ENCODE peak calls at places on chromosome 1, in eight cellular contexts. One of them, this sample, is unnamed.

GRCh38 chr1:111504097-111504496 is 664 bp upstream of the ADORA3 start:
- DNase-seq in NCI-H2081: no peak
- DNase-seq in substantia nigra: no peak
- DNase-seq in posterior cingulate gyrus: no peak
- DNase-seq in suprapubic skin: no peak
- DNase-seq in psoas muscle: no peak
- DNase-seq in CD8-positive, alpha-beta T cell: no peak
- DNase-seq in neural crest cell: no peak
- DNase-seq in this sample: no peak

GRCh38 chr1:15802234-15802965 is 5.0 kb downstream of the UQCRHL start:
- DNase-seq in posterior cingulate gyrus: no peak
- DNase-seq in neural crest cell: no peak
- DNase-seq in suprapubic skin: no peak
- DNase-seq in NCI-H2081: no peak
- DNase-seq in psoas muscle: no peak
- DNase-seq in CD8-positive, alpha-beta T cell: no peak
- DNase-seq in substantia nigra: no peak
- DNase-seq in this sample: no peak

GRCh38 chr1:115156826-115157468 is 67.6 kb upstream of the TSPAN2 start:
- DNase-seq in suprapubic skin: no peak
- DNase-seq in NCI-H2081: no peak
- DNase-seq in neural crest cell: no peak
- DNase-seq in psoas muscle: no peak
- DNase-seq in CD8-positive, alpha-beta T cell: no peak
- DNase-seq in posterior cingulate gyrus: no peak
- DNase-seq in substantia nigra: no peak
- DNase-seq in this sample: no peak

GRCh38 chr1:25971044-25971881 is 26.6 kb downstream of the PAFAH2 start:
- DNase-seq in substantia nigra: no peak
- DNase-seq in CD8-positive, alpha-beta T cell: no peak
- DNase-seq in posterior cingulate gyrus: no peak
- DNase-seq in psoas muscle: no peak
- DNase-seq in neural crest cell: no peak
- DNase-seq in NCI-H2081: no peak
- DNase-seq in suprapubic skin: no peak
- DNase-seq in this sample: no peak

GRCh38 chr1:203130358-203130992 is 2.9 kb downstream of the ADORA1 start:
- DNase-seq in substantia nigra: no peak
- DNase-seq in NCI-H2081: peak; percentile 24
- DNase-seq in suprapubic skin: peak; percentile 52
- DNase-seq in psoas muscle: no peak
- DNase-seq in posterior cingulate gyrus: no peak
- DNase-seq in neural crest cell: no peak
- DNase-seq in CD8-positive, alpha-beta T cell: no peak
- DNase-seq in this sample: no peak

GRCh38 chr1:47229031-47229831 is 2.8 kb downstream of the TAL1 start:
- DNase-seq in NCI-H2081: no peak
- DNase-seq in substantia nigra: no peak
- DNase-seq in neural crest cell: no peak
- DNase-seq in psoas muscle: no peak
- DNase-seq in posterior cingulate gyrus: no peak
- DNase-seq in suprapubic skin: no peak
- DNase-seq in CD8-positive, alpha-beta T cell: no peak
- DNase-seq in this sample: no peak

GRCh38 chr1:31828926-31829690 is 13.3 kb upstream of the SPOCD1 start:
- DNase-seq in suprapubic skin: peak; percentile 49
- DNase-seq in NCI-H2081: no peak
- DNase-seq in substantia nigra: no peak
- DNase-seq in neural crest cell: no peak
- DNase-seq in posterior cingulate gyrus: no peak
- DNase-seq in CD8-positive, alpha-beta T cell: no peak
- DNase-seq in psoas muscle: no peak
- DNase-seq in this sample: no peak

GRCh38 chr1:58874757-58875755 is 91.2 kb upstream of the JUN start:
- DNase-seq in neural crest cell: peak; percentile 34
- DNase-seq in NCI-H2081: peak; percentile 89
- DNase-seq in psoas muscle: peak; percentile 66
- DNase-seq in CD8-positive, alpha-beta T cell: no peak
- DNase-seq in suprapubic skin: no peak
- DNase-seq in substantia nigra: peak; percentile 70
- DNase-seq in posterior cingulate gyrus: peak; percentile 69
- DNase-seq in this sample: peak; percentile 87

GRCh38 chr1:53502641-53503432 is 43.6 kb downstream of the DMRTB1 start:
- DNase-seq in NCI-H2081: no peak
- DNase-seq in substantia nigra: no peak
- DNase-seq in CD8-positive, alpha-beta T cell: no peak
- DNase-seq in psoas muscle: peak; percentile 23
- DNase-seq in neural crest cell: no peak
- DNase-seq in suprapubic skin: no peak
- DNase-seq in posterior cingulate gyrus: no peak
- DNase-seq in this sample: no peak

GRCh38 chr1:15345711-15346355 is 63.9 kb upstream of the EFHD2 start:
- DNase-seq in CD8-positive, alpha-beta T cell: peak; percentile 44
- DNase-seq in substantia nigra: peak; percentile 5
- DNase-seq in suprapubic skin: peak; percentile 88
- DNase-seq in NCI-H2081: no peak
- DNase-seq in posterior cingulate gyrus: no peak
- DNase-seq in neural crest cell: no peak
- DNase-seq in psoas muscle: peak; percentile 62
- DNase-seq in this sample: peak; percentile 46

GRCh38 chr1:154497026-154497806 is 4.8 kb upstream of the TDRD10 start:
- DNase-seq in substantia nigra: no peak
- DNase-seq in neural crest cell: peak; percentile 13
- DNase-seq in NCI-H2081: no peak
- DNase-seq in psoas muscle: peak; percentile 60
- DNase-seq in suprapubic skin: no peak
- DNase-seq in CD8-positive, alpha-beta T cell: no peak
- DNase-seq in posterior cingulate gyrus: no peak
- DNase-seq in this sample: no peak

GRCh38 chr1:115337633-115338456 is at the start of gene NGF:
- DNase-seq in suprapubic skin: no peak
- DNase-seq in CD8-positive, alpha-beta T cell: no peak
- DNase-seq in NCI-H2081: peak; percentile 4
- DNase-seq in substantia nigra: no peak
- DNase-seq in posterior cingulate gyrus: peak; percentile 31
- DNase-seq in neural crest cell: peak; percentile 15
- DNase-seq in psoas muscle: peak; percentile 62
- DNase-seq in this sample: no peak

GRCh38 chr1:208205216-208206013 is 38.8 kb downstream of the PLXNA2 start:
- DNase-seq in CD8-positive, alpha-beta T cell: no peak
- DNase-seq in neural crest cell: no peak
- DNase-seq in substantia nigra: no peak
- DNase-seq in NCI-H2081: no peak
- DNase-seq in suprapubic skin: no peak
- DNase-seq in psoas muscle: no peak
- DNase-seq in posterior cingulate gyrus: no peak
- DNase-seq in this sample: no peak

GRCh38 chr1:246294263-246294662 is 212.8 kb downstream of the SMYD3 start:
- DNase-seq in suprapubic skin: no peak
- DNase-seq in posterior cingulate gyrus: no peak
- DNase-seq in neural crest cell: no peak
- DNase-seq in substantia nigra: no peak
- DNase-seq in psoas muscle: no peak
- DNase-seq in CD8-positive, alpha-beta T cell: no peak
- DNase-seq in NCI-H2081: no peak
- DNase-seq in this sample: no peak